ENCODE peak calls at places on chromosomes 11 and 22, in seven cellular contexts. Q is CD8-positive, alpha-beta T cell; C is AG10803; W is NCI-H1436; M is NCI-H1694; L is fibroblast of mammary gland; R is NCI-H1417. P is an unnamed sample.

GRCh38 chr22:37176464-37177061 is 11.5 kb downstream of the C1QTNF6 start:
- DNase-seq in L (peak), M (no peak), R (no peak), C (peak), W (no peak), Q (no peak), P (peak)

GRCh38 chr11:120224872-120225371 is 14.1 kb downstream of the OAF start:
- DNase-seq in Q (no peak), R (no peak), L (no peak), M (no peak), W (no peak), C (no peak), P (no peak)

GRCh38 chr11:66268953-66269906 is 791 bp downstream of the RAB1B start:
- DNase-seq in L (peak), Q (no peak), C (peak), W (no peak), R (no peak), M (no peak), P (peak)

GRCh38 chr22:26826431-26826935 is 169.1 kb downstream of the MIAT start:
- DNase-seq in L (no peak), W (no peak), C (no peak), R (no peak), M (no peak), Q (no peak), P (no peak)

GRCh38 chr11:36130401-36130800 is 158.8 kb downstream of the COMMD9 start:
- DNase-seq in Q (no peak), M (no peak), C (no peak), L (peak), R (no peak), W (no peak), P (no peak)

GRCh38 chr22:50207383-50208031 is 6.7 kb downstream of the SELENOO start:
- DNase-seq in L (no peak), Q (no peak), W (no peak), C (no peak), M (no peak), R (no peak), P (no peak)

GRCh38 chr11:100550910-100551309 is 136.2 kb upstream of the ARHGAP42 start:
- DNase-seq in W (peak), C (no peak), R (peak), L (no peak), Q (no peak), M (no peak), P (no peak)

GRCh38 chr11:65288706-65289536 is 25.7 kb upstream of the CDC42EP2 start:
- DNase-seq in L (peak), R (no peak), Q (no peak), C (peak), M (peak), W (no peak), P (no peak)

GRCh38 chr22:17477401-17477833 is 85.9 kb upstream of the SLC25A18 start:
- DNase-seq in Q (no peak), L (peak), M (no peak), R (no peak), C (no peak), W (peak), P (peak)

GRCh38 chr11:68950268-68950667 is 30.5 kb downstream of the MRGPRD start:
- DNase-seq in Q (no peak), C (no peak), W (no peak), R (no peak), M (no peak), L (peak), P (peak)

GRCh38 chr11:44797886-44798683 is 71.3 kb downstream of the TSPAN18 start:
- DNase-seq in R (no peak), L (no peak), C (peak), M (no peak), Q (no peak), W (no peak), P (no peak)

GRCh38 chr11:125166347-125166841 is 1.8 kb downstream of the PKNOX2 start:
- DNase-seq in L (no peak), W (no peak), Q (no peak), R (no peak), C (no peak), M (no peak), P (peak)

GRCh38 chr11:102256251-102256650 is 61.0 kb upstream of the BIRC3 start:
- DNase-seq in M (no peak), C (peak), R (no peak), W (no peak), Q (no peak), L (peak), P (peak)

GRCh38 chr22:38167988-38168407 is 13.6 kb downstream of the PLA2G6 start:
- DNase-seq in M (no peak), L (no peak), W (no peak), R (peak), Q (no peak), C (no peak), P (no peak)

GRCh38 chr11:2390871-2391662 is 9.5 kb upstream of the TSSC4 start:
- DNase-seq in R (no peak), Q (no peak), L (peak), W (peak), C (peak), M (no peak), P (peak)

GRCh38 chr11:31767665-31768064 is 43.5 kb downstream of the PAX6 start:
- DNase-seq in Q (no peak), M (no peak), W (no peak), C (no peak), L (no peak), R (no peak), P (no peak)

GRCh38 chr11:117045196-117045595 is 53.0 kb downstream of the SIK3 start:
- DNase-seq in R (no peak), L (peak), M (no peak), W (no peak), C (peak), Q (no peak), P (no peak)

GRCh38 chr22:18994780-18995711 is 59.0 kb upstream of the PRODH start:
- DNase-seq in M (no peak), L (no peak), Q (no peak), C (no peak), R (no peak), W (no peak), P (no peak)

GRCh38 chr11:15602779-15603178 is 488.1 kb downstream of the INSC start:
- DNase-seq in Q (no peak), C (no peak), W (no peak), M (no peak), L (no peak), R (no peak), P (no peak)

GRCh38 chr22:40818192-40818746 is 877 bp downstream of the SLC25A17 start:
- DNase-seq in M (no peak), L (no peak), Q (no peak), C (no peak), R (no peak), W (no peak), P (no peak)

GRCh38 chr11:97414801-97415200 is 1025.0 kb downstream of the JRKL start:
- DNase-seq in C (no peak), Q (no peak), M (no peak), W (no peak), L (no peak), R (no peak), P (peak)

GRCh38 chr11:123924027-123924426 is 15.4 kb upstream of the OR4D5 start:
- DNase-seq in R (no peak), W (no peak), M (no peak), L (no peak), Q (no peak), C (no peak), P (no peak)

GRCh38 chr11:71488086-71488967 is 35.3 kb downstream of the NADSYN1 start:
- DNase-seq in C (no peak), Q (no peak), M (no peak), W (no peak), L (no peak), R (no peak), P (peak)

GRCh38 chr11:73292481-73292880 is 15.6 kb upstream of the ARHGEF17 start:
- DNase-seq in W (no peak), L (peak), Q (no peak), R (no peak), M (no peak), C (no peak), P (peak)

GRCh38 chr22:20211997-20212753 is 55.9 kb downstream of the RTN4R start:
- DNase-seq in Q (no peak), M (no peak), R (peak), C (no peak), W (peak), L (peak), P (peak)

GRCh38 chr22:24440270-24440717 is 12.9 kb downstream of the ADORA2A start:
- DNase-seq in M (no peak), Q (no peak), R (no peak), C (no peak), L (no peak), W (no peak), P (no peak)

GRCh38 chr11:118870396-118871343 is 13.0 kb upstream of the CXCR5 start:
- DNase-seq in M (no peak), L (peak), W (no peak), Q (no peak), R (no peak), C (peak), P (peak)

GRCh38 chr11:19116971-19117759 is at the start of gene ZDHHC13:
- DNase-seq in L (peak), M (peak), C (peak), W (peak), R (peak), Q (peak), P (peak)

GRCh38 chr11:121596195-121597145 is 143.7 kb upstream of the SORL1-AS1 start:
- DNase-seq in R (no peak), C (peak), L (peak), Q (no peak), W (no peak), M (no peak), P (no peak)

GRCh38 chr11:106306942-106307341 is 229.5 kb downstream of the AASDHPPT start:
- DNase-seq in R (no peak), M (no peak), L (peak), C (no peak), W (no peak), Q (no peak), P (peak)

GRCh38 chr11:64472593-64473455 is 113.9 kb downstream of the RPS6KA4 start:
- DNase-seq in W (no peak), Q (no peak), L (peak), M (no peak), C (no peak), R (no peak), P (no peak)

GRCh38 chr11:34890812-34891211 is 25.4 kb downstream of the APIP start:
- DNase-seq in Q (no peak), C (peak), R (peak), W (peak), L (peak), M (peak), P (peak)

GRCh38 chr11:73156686-73157085 is 14.6 kb upstream of the FCHSD2 start:
- DNase-seq in W (no peak), M (no peak), L (no peak), C (no peak), Q (no peak), R (no peak), P (no peak)

GRCh38 chr22:20652130-20652529 is 121.8 kb upstream of the SERPIND1 start:
- DNase-seq in L (no peak), M (no peak), R (no peak), Q (no peak), C (no peak), W (no peak), P (no peak)

GRCh38 chr11:126139541-126140091 is 71.8 kb downstream of the RPUSD4 start:
- DNase-seq in Q (no peak), C (peak), W (no peak), M (peak), R (no peak), L (peak), P (peak)

GRCh38 chr11:129117595-129118350 is 74.4 kb downstream of the ARHGAP32 start:
- DNase-seq in M (peak), Q (no peak), R (peak), L (peak), W (peak), C (peak), P (peak)

GRCh38 chr22:24938741-24939341 is 7.7 kb downstream of the LHFPL7 start:
- DNase-seq in C (peak), L (peak), R (peak), W (peak), Q (no peak), M (peak), P (peak)

GRCh38 chr11:70733327-70734325 is 335.3 kb downstream of the CTTN start:
- DNase-seq in W (no peak), M (no peak), R (peak), L (no peak), C (no peak), Q (no peak), P (no peak)

GRCh38 chr11:14636119-14636518 is 7.5 kb upstream of the PDE3B start:
- DNase-seq in W (no peak), R (no peak), L (no peak), C (no peak), M (no peak), Q (no peak), P (no peak)